ENCODE peak calls at places on chromosome 3, in five cellular contexts. E, Z, I, P and A are unnamed samples.

GRCh38 chr3:44430466-44430865 is 47.0 kb downstream of the ZNF445 start:
- DNase-seq in E (no peak), Z (no peak), I (no peak), P (no peak), A (no peak)

GRCh38 chr3:115398481-115398880 is 224.8 kb upstream of the GAP43 start:
- DNase-seq in E (no peak), Z (no peak), I (no peak), P (no peak), A (no peak)

GRCh38 chr3:14371573-14372474 is 30.6 kb upstream of the SLC6A6 start:
- DNase-seq in E (no peak), Z (peak), I (no peak), P (peak), A (no peak)

GRCh38 chr3:52533623-52534280 is at the start of gene NT5DC2:
- DNase-seq in E (peak), Z (peak), I (peak), P (peak), A (peak)

GRCh38 chr3:20462226-20462625 is 276.2 kb upstream of the SGO1 start:
- DNase-seq in E (no peak), Z (no peak), I (no peak), P (no peak), A (no peak)

GRCh38 chr3:182309120-182309519 is 484.2 kb upstream of the ATP11B start:
- DNase-seq in E (no peak), Z (no peak), I (no peak), P (no peak), A (no peak)

GRCh38 chr3:123158330-123158729 is 43.4 kb upstream of the SEC22A start:
- DNase-seq in E (no peak), Z (no peak), I (no peak), P (no peak), A (no peak)

GRCh38 chr3:29978036-29978435 is 628.4 kb upstream of the TGFBR2 start:
- DNase-seq in E (no peak), Z (no peak), I (no peak), P (no peak), A (no peak)

GRCh38 chr3:36944012-36944640 is 728 bp downstream of the TRANK1 start:
- DNase-seq in E (peak), Z (no peak), I (peak), P (peak), A (no peak)

GRCh38 chr3:32443471-32443870 is 51.8 kb downstream of the CMTM7 start:
- DNase-seq in E (no peak), Z (peak), I (no peak), P (no peak), A (no peak)

GRCh38 chr3:49718419-49719213 is 868 bp downstream of the AMIGO3 start:
- DNase-seq in E (peak), Z (no peak), I (no peak), P (no peak), A (no peak)

GRCh38 chr3:72816843-72817485 is 31.3 kb downstream of the SHQ1 start:
- DNase-seq in E (no peak), Z (no peak), I (no peak), P (no peak), A (no peak)

GRCh38 chr3:156030735-156031134 is 89.6 kb upstream of the KCNAB1 start:
- DNase-seq in E (no peak), Z (no peak), I (no peak), P (no peak), A (no peak)

GRCh38 chr3:170275832-170276231 is 53.6 kb downstream of the PRKCI start:
- DNase-seq in E (no peak), Z (no peak), I (no peak), P (no peak), A (no peak)

GRCh38 chr3:52636673-52637072 is 49.0 kb downstream of the PBRM1 start:
- DNase-seq in E (no peak), Z (peak), I (no peak), P (no peak), A (no peak)

GRCh38 chr3:111509308-111509707 is 32.7 kb upstream of the CD96 start:
- DNase-seq in E (no peak), Z (no peak), I (no peak), P (no peak), A (no peak)

GRCh38 chr3:117719316-117719926 is 1009.8 kb downstream of the TUSC7 start:
- DNase-seq in E (no peak), Z (no peak), I (no peak), P (peak), A (no peak)

GRCh38 chr3:66239513-66240135 is 18.8 kb downstream of the SLC25A26 start:
- DNase-seq in E (no peak), Z (no peak), I (no peak), P (no peak), A (no peak)

GRCh38 chr3:34037263-34037662 is 238.8 kb downstream of the PDCD6IP start:
- DNase-seq in E (no peak), Z (no peak), I (no peak), P (no peak), A (no peak)

GRCh38 chr3:177286034-177286433 is 88.8 kb upstream of the TBL1XR1 start:
- DNase-seq in E (no peak), Z (no peak), I (no peak), P (no peak), A (no peak)

GRCh38 chr3:106533097-106533496 is 664.3 kb upstream of the CBLB start:
- DNase-seq in E (no peak), Z (peak), I (no peak), P (no peak), A (no peak)

GRCh38 chr3:145798691-145799550 is 362.1 kb downstream of the PLOD2 start:
- DNase-seq in E (peak), Z (no peak), I (no peak), P (no peak), A (no peak)

GRCh38 chr3:157087398-157088132 is 72.4 kb downstream of the CCNL1 start:
- DNase-seq in E (no peak), Z (no peak), I (no peak), P (no peak), A (no peak)

GRCh38 chr3:81452406-81452805 is 309.0 kb downstream of the GBE1 start:
- DNase-seq in E (no peak), Z (no peak), I (no peak), P (no peak), A (no peak)

GRCh38 chr3:136752046-136752326 is 192 bp downstream of the STAG1 start:
- DNase-seq in E (no peak), Z (no peak), I (no peak), P (peak), A (no peak)

GRCh38 chr3:130699765-130700164 is 46.9 kb downstream of the PIK3R4 start:
- DNase-seq in E (no peak), Z (no peak), I (no peak), P (peak), A (no peak)